ENCODE peak calls at places on chromosomes 7 and 10, in four cellular contexts. F is tibial artery; I is CD4-positive, alpha-beta T cell; W is stimulated activated CD8-positive, alpha-beta memory T cell treated with anti-CD3 and anti-CD28 coated beads, Interleukin-2, amount 100 ng/mL, for 1 hour. N is an unnamed sample.

GRCh38 chr10:45561952-45562351 is 110.6 kb downstream of the ZFAND4 start:
- DNase-seq in I (no peak), W (no peak), F (no peak), N (no peak)

GRCh38 chr10:118805146-118805545 is 50.4 kb upstream of the CACUL1 start:
- DNase-seq in F (peak), I (no peak), W (no peak), N (no peak)

GRCh38 chr7:130263130-130263529 is 3.5 kb upstream of the CPA2 start:
- DNase-seq in W (no peak), F (no peak), I (no peak), N (no peak)

GRCh38 chr7:156979007-156979606 is 29.6 kb downstream of the NOM1 start:
- DNase-seq in I (no peak), F (no peak), W (no peak), N (no peak)

GRCh38 chr10:49285232-49285631 is 13.7 kb upstream of the C10orf71 start:
- DNase-seq in I (no peak), F (no peak), W (no peak), N (peak)

GRCh38 chr10:95457319-95457886 is 103.8 kb downstream of the SORBS1 start:
- DNase-seq in F (no peak), I (no peak), W (no peak), N (no peak)

GRCh38 chr7:127588019-127588696 is at the start of gene ARF5:
- DNase-seq in W (peak), F (peak), I (peak), N (peak)

GRCh38 chr10:27153855-27154198 is 357 bp downstream of the YME1L1 start:
- DNase-seq in W (peak), I (no peak), F (no peak), N (peak)

GRCh38 chr10:1295756-1296480 is 239.7 kb downstream of the WDR37 start:
- DNase-seq in I (no peak), W (no peak), F (no peak), N (no peak)

GRCh38 chr10:98878418-98878817 is 357.2 kb downstream of the HPSE2 start:
- DNase-seq in I (no peak), W (no peak), F (no peak), N (no peak)

GRCh38 chr10:5079306-5079830 is 14.8 kb upstream of the AKR1C3 start:
- DNase-seq in I (no peak), F (no peak), W (no peak), N (no peak)

GRCh38 chr10:131694963-131695813 is 205.6 kb upstream of the PPP2R2D start:
- DNase-seq in W (no peak), F (no peak), I (no peak), N (no peak)

GRCh38 chr7:128738570-128739047 is 550 bp upstream of the CALU start:
- DNase-seq in W (no peak), F (no peak), I (peak), N (no peak)

GRCh38 chr7:73330772-73331171 is 2.8 kb downstream of the FKBP6 start:
- DNase-seq in I (no peak), W (no peak), F (no peak), N (no peak)

GRCh38 chr10:87842220-87842641 is 21.1 kb downstream of the KLLN start:
- DNase-seq in W (no peak), I (no peak), F (no peak), N (no peak)

GRCh38 chr7:112723416-112723815 is 66.8 kb downstream of the TMEM168 start:
- DNase-seq in I (no peak), W (no peak), F (no peak), N (no peak)

GRCh38 chr7:158861004-158861787 is 4.8 kb downstream of the DYNC2I1 start:
- DNase-seq in F (no peak), I (no peak), W (no peak), N (no peak)

GRCh38 chr7:108001759-108002725 is 919 bp downstream of the LAMB1 start:
- DNase-seq in I (no peak), W (no peak), F (no peak), N (no peak)

GRCh38 chr10:131096031-131096430 is 215.5 kb downstream of the TCERG1L start:
- DNase-seq in W (no peak), I (no peak), F (no peak), N (no peak)

GRCh38 chr10:124523886-124524285 is 62.3 kb downstream of the LHPP start:
- DNase-seq in I (no peak), F (no peak), W (no peak), N (no peak)

GRCh38 chr10:29181936-29182335 is 106.9 kb upstream of the LYZL1 start:
- DNase-seq in F (no peak), W (no peak), I (no peak), N (no peak)

GRCh38 chr7:40784176-40784575 is 649.4 kb downstream of the SUGCT start:
- DNase-seq in F (no peak), I (no peak), W (no peak), N (no peak)